ENCODE peak calls at places on chromosome 12, in six cellular contexts. U is amygdala; N is GM23338; J is CD8-positive, alpha-beta memory T cell; X is CD4-positive, alpha-beta memory T cell; M is GDM1. C is an unnamed sample.

GRCh38 chr12:67698711-67699603 is 50.4 kb downstream of the DYRK2 start:
- DNase-seq in U (no peak), N (no peak), J (no peak), X (peak), M (peak), C (no peak)

GRCh38 chr12:12240671-12241345 is 26.0 kb downstream of the LRP6 start:
- DNase-seq in U (no peak), N (no peak), J (no peak), X (no peak), M (no peak), C (no peak)

GRCh38 chr12:21483531-21483930 is 17.9 kb downstream of the RECQL start:
- DNase-seq in U (no peak), N (no peak), J (no peak), X (no peak), M (no peak), C (no peak)

GRCh38 chr12:25552681-25553080 is 402 bp downstream of the LMNTD1 start:
- DNase-seq in U (no peak), N (no peak), J (no peak), X (no peak), M (no peak), C (no peak)

GRCh38 chr12:106345739-106346138 is 11.8 kb upstream of the POLR3B start:
- DNase-seq in U (no peak), N (peak), J (no peak), X (peak), M (no peak), C (peak)

GRCh38 chr12:68272732-68273131 is 19.3 kb upstream of the IL22 start:
- DNase-seq in U (no peak), N (no peak), J (no peak), X (no peak), M (no peak), C (no peak)

GRCh38 chr12:21541773-21542172 is 15.7 kb downstream of the SPX start:
- DNase-seq in U (no peak), N (no peak), J (no peak), X (no peak), M (no peak), C (no peak)

GRCh38 chr12:115937345-115937744 is 340.1 kb downstream of the MED13L start:
- DNase-seq in U (no peak), N (no peak), J (no peak), X (no peak), M (no peak), C (no peak)

GRCh38 chr12:79690156-79690605 is 583 bp downstream of the PAWR start:
- DNase-seq in U (no peak), N (peak), J (no peak), X (peak), M (peak), C (no peak)

GRCh38 chr12:131737485-131737827 is 26.6 kb downstream of the SFSWAP start:
- DNase-seq in U (no peak), N (no peak), J (no peak), X (no peak), M (no peak), C (no peak)

GRCh38 chr12:66678640-66679268 is at the start of gene GRIP1:
- DNase-seq in U (peak), N (peak), J (no peak), X (no peak), M (no peak), C (no peak)

GRCh38 chr12:51744235-51744634 is 104.3 kb downstream of the FIGNL2 start:
- DNase-seq in U (no peak), N (no peak), J (no peak), X (no peak), M (no peak), C (no peak)

GRCh38 chr12:3698218-3698974 is 54.5 kb downstream of the CRACR2A start:
- DNase-seq in U (no peak), N (no peak), J (no peak), X (no peak), M (no peak), C (no peak)

GRCh38 chr12:105172037-105172436 is 63.9 kb downstream of the APPL2 start:
- DNase-seq in U (no peak), N (no peak), J (no peak), X (no peak), M (no peak), C (no peak)

GRCh38 chr12:18690653-18691052 is 47.2 kb downstream of the PLCZ1 start:
- DNase-seq in U (no peak), N (no peak), J (no peak), X (no peak), M (no peak), C (peak)

GRCh38 chr12:30862486-30862885 is 64.1 kb upstream of the TSPAN11 start:
- DNase-seq in U (no peak), N (no peak), J (no peak), X (no peak), M (no peak), C (peak)

GRCh38 chr12:127594351-127594970 is 672.5 kb upstream of the TMEM132C start:
- DNase-seq in U (no peak), N (peak), J (no peak), X (no peak), M (no peak), C (no peak)

GRCh38 chr12:89064780-89065179 is 287.5 kb downstream of the DUSP6 start:
- DNase-seq in U (no peak), N (no peak), J (no peak), X (no peak), M (no peak), C (no peak)

GRCh38 chr12:1501695-1502440 is 92.5 kb downstream of the FBXL14 start:
- DNase-seq in U (no peak), N (no peak), J (no peak), X (no peak), M (no peak), C (no peak)

GRCh38 chr12:10365716-10366433 is 24.0 kb downstream of the KLRK1 start:
- DNase-seq in U (no peak), N (no peak), J (no peak), X (no peak), M (no peak), C (no peak)

GRCh38 chr12:57735198-57735855 is 3.2 kb downstream of the AGAP2 start:
- DNase-seq in U (peak), N (peak), J (no peak), X (no peak), M (no peak), C (no peak)

GRCh38 chr12:47773062-47773857 is at the start of gene SLC48A1:
- DNase-seq in U (peak), N (peak), J (peak), X (peak), M (peak), C (peak)

GRCh38 chr12:100794441-100795192 is at the start of gene ANO4:
- DNase-seq in U (peak), N (peak), J (no peak), X (no peak), M (no peak), C (peak)

GRCh38 chr12:30457621-30458289 is 237.9 kb downstream of the IPO8 start:
- DNase-seq in U (no peak), N (peak), J (no peak), X (no peak), M (no peak), C (peak)

GRCh38 chr12:64739778-64740177 is 19.4 kb downstream of the GNS start:
- DNase-seq in U (no peak), N (no peak), J (no peak), X (no peak), M (no peak), C (no peak)

GRCh38 chr12:13095266-13095995 is 8.0 kb downstream of the GSG1 start:
- DNase-seq in U (no peak), N (no peak), J (no peak), X (no peak), M (no peak), C (no peak)

GRCh38 chr12:121652767-121653497 is 16.5 kb downstream of the MORN3 start:
- DNase-seq in U (no peak), N (peak), J (no peak), X (no peak), M (no peak), C (no peak)

GRCh38 chr12:72134934-72135333 is 137.2 kb upstream of the TRHDE start:
- DNase-seq in U (no peak), N (no peak), J (no peak), X (no peak), M (no peak), C (no peak)

GRCh38 chr12:113449299-113449698 is 22.4 kb downstream of the LHX5 start:
- DNase-seq in U (no peak), N (no peak), J (no peak), X (no peak), M (no peak), C (no peak)

C was measured in hepatocyte.